ENCODE peak calls at places on chromosomes 13 and 19, in seven cellular contexts. One of them, this sample, is unnamed.

GRCh38 chr13:32164622-32165268 is 133.2 kb downstream of the FRY start:
- DNase-seq in fibroblast of lung: peak
- DNase-seq in progenitor cell of endocrine pancreas: peak
- DNase-seq in heart right ventricle: no peak
- DNase-seq in Panc1: no peak
- DNase-seq in transverse colon: no peak
- DNase-seq in fibroblast of the aortic adventitia: peak
- DNase-seq in this sample: peak

GRCh38 chr19:13208964-13209796 is 59.0 kb downstream of the IER2 start:
- DNase-seq in fibroblast of the aortic adventitia: no peak
- DNase-seq in Panc1: no peak
- DNase-seq in transverse colon: no peak
- DNase-seq in fibroblast of lung: no peak
- DNase-seq in heart right ventricle: no peak
- DNase-seq in progenitor cell of endocrine pancreas: no peak
- DNase-seq in this sample: peak

GRCh38 chr19:49856574-49857021 is 5.6 kb downstream of the PTOV1 start:
- DNase-seq in Panc1: no peak
- DNase-seq in fibroblast of lung: no peak
- DNase-seq in heart right ventricle: no peak
- DNase-seq in progenitor cell of endocrine pancreas: no peak
- DNase-seq in fibroblast of the aortic adventitia: no peak
- DNase-seq in transverse colon: no peak
- DNase-seq in this sample: no peak

GRCh38 chr13:40315416-40316064 is 350.9 kb downstream of the FOXO1 start:
- DNase-seq in heart right ventricle: peak
- DNase-seq in Panc1: no peak
- DNase-seq in fibroblast of the aortic adventitia: no peak
- DNase-seq in fibroblast of lung: no peak
- DNase-seq in progenitor cell of endocrine pancreas: no peak
- DNase-seq in transverse colon: no peak
- DNase-seq in this sample: no peak

GRCh38 chr19:55606471-55606787 is 982 bp downstream of the ZNF865 start:
- DNase-seq in Panc1: no peak
- DNase-seq in transverse colon: no peak
- DNase-seq in fibroblast of the aortic adventitia: no peak
- DNase-seq in heart right ventricle: no peak
- DNase-seq in progenitor cell of endocrine pancreas: no peak
- DNase-seq in fibroblast of lung: no peak
- DNase-seq in this sample: no peak

GRCh38 chr19:10270180-10270615 is 722 bp upstream of the ICAM1 start:
- DNase-seq in progenitor cell of endocrine pancreas: no peak
- DNase-seq in transverse colon: peak
- DNase-seq in Panc1: no peak
- DNase-seq in fibroblast of lung: no peak
- DNase-seq in heart right ventricle: peak
- DNase-seq in fibroblast of the aortic adventitia: no peak
- DNase-seq in this sample: peak

GRCh38 chr19:6227156-6227940 is 52.4 kb downstream of the MLLT1 start:
- DNase-seq in transverse colon: no peak
- DNase-seq in fibroblast of the aortic adventitia: no peak
- DNase-seq in heart right ventricle: no peak
- DNase-seq in Panc1: no peak
- DNase-seq in progenitor cell of endocrine pancreas: no peak
- DNase-seq in fibroblast of lung: no peak
- DNase-seq in this sample: no peak

GRCh38 chr13:21243045-21243842 is 66.8 kb downstream of the MRPL57 start:
- DNase-seq in fibroblast of the aortic adventitia: no peak
- DNase-seq in fibroblast of lung: no peak
- DNase-seq in Panc1: no peak
- DNase-seq in progenitor cell of endocrine pancreas: no peak
- DNase-seq in transverse colon: no peak
- DNase-seq in heart right ventricle: no peak
- DNase-seq in this sample: no peak

GRCh38 chr19:42693760-42694350 is 46.4 kb downstream of the PSG3 start:
- DNase-seq in Panc1: no peak
- DNase-seq in fibroblast of the aortic adventitia: peak
- DNase-seq in heart right ventricle: no peak
- DNase-seq in transverse colon: no peak
- DNase-seq in fibroblast of lung: peak
- DNase-seq in progenitor cell of endocrine pancreas: no peak
- DNase-seq in this sample: peak

GRCh38 chr13:73971481-73971880 is 162.7 kb downstream of the KLF12 start:
- DNase-seq in transverse colon: no peak
- DNase-seq in fibroblast of lung: peak
- DNase-seq in progenitor cell of endocrine pancreas: no peak
- DNase-seq in heart right ventricle: no peak
- DNase-seq in Panc1: no peak
- DNase-seq in fibroblast of the aortic adventitia: peak
- DNase-seq in this sample: no peak

DNA sequence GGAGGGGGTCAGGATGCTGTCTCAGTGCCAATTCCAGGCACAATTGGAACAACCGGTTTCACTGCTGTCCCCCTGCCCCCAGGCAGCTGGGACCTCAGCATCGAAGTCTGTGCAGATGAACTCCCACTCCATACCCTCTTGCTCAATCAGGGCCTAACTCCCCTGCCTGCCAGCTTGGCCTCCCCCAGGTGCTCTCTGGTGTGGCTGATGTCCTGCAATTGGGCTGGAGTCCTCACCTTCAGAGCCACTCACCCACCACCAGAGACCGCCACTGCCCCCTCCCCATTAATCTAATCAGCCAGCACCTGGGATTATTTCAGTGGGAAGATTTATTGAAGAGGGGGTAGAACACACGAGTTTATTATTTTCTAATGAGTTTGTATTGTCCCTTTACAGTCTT is 118.8 kb downstream of the MIPEP start:
- DNase-seq in progenitor cell of endocrine pancreas: no peak
- DNase-seq in fibroblast of lung: no peak
- DNase-seq in fibroblast of the aortic adventitia: no peak
- DNase-seq in Panc1: no peak
- DNase-seq in heart right ventricle: no peak
- DNase-seq in transverse colon: no peak
- DNase-seq in this sample: no peak
- TF ChIP-seq CTCF in progenitor cell of endocrine pancreas: peak
- TF ChIP-seq CTCF in fibroblast of lung: no peak
- TF ChIP-seq CTCF in fibroblast of the aortic adventitia: no peak
- TF ChIP-seq CTCF in Panc1: no peak
- TF ChIP-seq CTCF in heart right ventricle: no peak
- TF ChIP-seq CTCF in transverse colon: no peak
- TF ChIP-seq CTCF in this sample: no peak

DNA sequence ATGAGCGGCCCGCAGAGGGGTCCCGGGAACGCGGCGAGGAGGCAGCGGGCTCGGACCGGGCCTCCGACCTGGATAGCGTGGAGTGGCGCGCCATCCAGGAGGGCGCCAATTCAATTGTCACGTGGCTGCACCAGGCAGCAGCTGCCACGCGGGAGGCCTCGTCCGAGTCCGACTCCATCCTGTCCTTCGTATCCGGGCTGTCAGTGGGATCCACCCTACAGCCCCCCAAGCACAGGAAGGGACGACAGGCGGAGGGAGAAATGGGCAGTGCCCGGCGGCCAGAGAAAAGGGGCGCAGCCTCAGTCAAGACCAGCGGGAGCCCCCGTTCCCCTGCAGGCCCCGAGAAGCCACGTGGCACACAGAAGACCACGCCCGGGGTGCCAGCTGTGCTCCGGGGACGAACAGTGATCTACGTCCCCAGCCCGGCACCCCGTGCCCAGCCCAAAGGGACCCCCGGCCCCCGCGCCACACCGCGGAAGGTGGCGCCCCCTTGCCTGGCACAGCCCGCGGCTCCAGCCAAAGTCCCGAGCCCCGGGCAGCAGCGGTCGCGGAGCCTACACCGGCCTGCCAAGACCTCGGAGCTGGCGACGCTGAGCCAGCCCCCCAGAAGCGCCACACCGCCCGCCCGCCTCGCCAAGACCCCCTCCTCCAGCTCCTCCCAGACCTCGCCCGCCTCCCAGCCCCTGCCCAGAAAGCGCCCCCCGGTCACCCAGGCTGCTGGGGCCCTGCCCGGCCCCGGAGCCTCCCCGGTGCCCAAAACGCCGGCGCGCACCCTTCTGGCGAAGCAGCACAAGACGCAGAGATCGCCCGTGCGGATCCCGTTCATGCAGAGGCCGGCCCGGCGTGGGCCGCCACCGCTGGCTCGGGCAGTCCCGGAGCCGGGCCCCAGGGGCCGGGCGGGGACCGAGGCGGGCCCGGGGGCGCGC is 10.5 kb downstream of the C19orf25 start:
- DNase-seq in heart right ventricle: no peak
- DNase-seq in progenitor cell of endocrine pancreas: no peak
- DNase-seq in fibroblast of the aortic adventitia: peak
- DNase-seq in Panc1: no peak
- DNase-seq in transverse colon: no peak
- DNase-seq in fibroblast of lung: peak
- DNase-seq in this sample: peak
- TF ChIP-seq CTCF in heart right ventricle: no peak
- TF ChIP-seq CTCF in progenitor cell of endocrine pancreas: no peak
- TF ChIP-seq CTCF in fibroblast of the aortic adventitia: no peak
- TF ChIP-seq CTCF in Panc1: no peak
- TF ChIP-seq CTCF in transverse colon: no peak
- TF ChIP-seq CTCF in fibroblast of lung: no peak
- TF ChIP-seq CTCF in this sample: no peak

DNA sequence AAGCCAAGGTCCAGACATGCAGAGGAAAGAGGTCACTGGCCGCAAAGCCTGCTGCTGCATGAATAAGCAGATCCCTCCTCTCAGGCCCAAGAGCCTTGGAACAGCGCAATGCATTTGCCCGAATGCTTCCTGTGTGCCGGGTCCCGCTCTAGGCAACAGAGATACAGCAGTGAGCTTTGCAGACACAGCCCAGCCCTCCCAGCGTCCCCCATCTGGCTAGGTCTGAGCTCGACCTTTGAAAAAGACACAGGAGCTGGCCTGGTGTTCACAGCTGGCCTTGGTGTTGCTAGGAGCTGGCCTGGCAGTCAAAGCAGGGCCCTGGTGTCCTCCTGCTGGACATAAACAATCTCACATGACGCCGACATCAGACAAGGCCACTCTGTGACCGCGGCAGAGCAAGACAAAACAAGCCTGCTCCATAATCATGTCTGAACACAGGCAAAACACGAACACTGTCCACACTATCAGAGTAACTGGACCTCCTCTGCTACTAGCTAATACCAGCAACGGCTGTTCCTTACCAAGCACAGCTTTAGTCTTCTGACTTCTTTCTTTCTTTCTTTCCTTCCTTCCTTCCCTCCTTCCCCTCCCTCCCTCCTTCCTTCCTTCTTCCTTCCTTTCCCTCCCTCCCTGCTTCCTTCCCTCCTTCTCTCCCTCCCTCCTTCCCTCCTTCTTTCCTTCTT is 5.7 kb upstream of the PEX11G start:
- DNase-seq in Panc1: no peak
- DNase-seq in heart right ventricle: peak
- DNase-seq in progenitor cell of endocrine pancreas: no peak
- DNase-seq in transverse colon: no peak
- DNase-seq in fibroblast of the aortic adventitia: peak
- DNase-seq in fibroblast of lung: peak
- DNase-seq in this sample: no peak
- TF ChIP-seq CTCF in Panc1: no peak
- TF ChIP-seq CTCF in heart right ventricle: no peak
- TF ChIP-seq CTCF in progenitor cell of endocrine pancreas: peak
- TF ChIP-seq CTCF in transverse colon: no peak
- TF ChIP-seq CTCF in fibroblast of the aortic adventitia: peak
- TF ChIP-seq CTCF in fibroblast of lung: no peak
- TF ChIP-seq CTCF in this sample: no peak

DNA sequence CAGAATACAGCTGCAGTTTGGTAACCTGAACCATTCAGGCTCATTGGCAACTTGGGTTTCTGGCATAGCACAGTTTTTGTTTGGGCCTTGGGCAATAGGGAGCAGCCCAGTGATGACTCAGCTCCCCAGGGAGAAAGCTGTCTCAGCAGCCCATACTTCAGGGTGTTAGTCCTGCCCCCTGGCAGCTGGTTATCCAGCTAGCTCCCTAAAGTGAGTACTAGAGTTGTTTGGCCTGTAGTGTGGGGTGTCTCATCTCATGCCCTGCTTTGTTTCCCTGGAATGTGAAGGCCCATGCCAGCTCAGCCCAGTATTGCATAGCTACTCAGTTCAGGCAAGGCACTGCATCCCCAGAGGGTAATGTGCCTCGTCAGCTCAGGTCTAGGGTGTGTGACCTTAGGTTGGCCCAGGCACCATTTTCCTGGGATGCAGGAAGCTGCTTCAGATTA is 18.2 kb upstream of the ZNF543 start:
- DNase-seq in transverse colon: no peak
- DNase-seq in fibroblast of lung: peak
- DNase-seq in progenitor cell of endocrine pancreas: no peak
- DNase-seq in fibroblast of the aortic adventitia: peak
- DNase-seq in heart right ventricle: no peak
- DNase-seq in Panc1: no peak
- DNase-seq in this sample: no peak
- TF ChIP-seq CTCF in transverse colon: no peak
- TF ChIP-seq CTCF in fibroblast of lung: no peak
- TF ChIP-seq CTCF in progenitor cell of endocrine pancreas: no peak
- TF ChIP-seq CTCF in fibroblast of the aortic adventitia: no peak
- TF ChIP-seq CTCF in heart right ventricle: no peak
- TF ChIP-seq CTCF in Panc1: no peak
- TF ChIP-seq CTCF in this sample: no peak

DNA sequence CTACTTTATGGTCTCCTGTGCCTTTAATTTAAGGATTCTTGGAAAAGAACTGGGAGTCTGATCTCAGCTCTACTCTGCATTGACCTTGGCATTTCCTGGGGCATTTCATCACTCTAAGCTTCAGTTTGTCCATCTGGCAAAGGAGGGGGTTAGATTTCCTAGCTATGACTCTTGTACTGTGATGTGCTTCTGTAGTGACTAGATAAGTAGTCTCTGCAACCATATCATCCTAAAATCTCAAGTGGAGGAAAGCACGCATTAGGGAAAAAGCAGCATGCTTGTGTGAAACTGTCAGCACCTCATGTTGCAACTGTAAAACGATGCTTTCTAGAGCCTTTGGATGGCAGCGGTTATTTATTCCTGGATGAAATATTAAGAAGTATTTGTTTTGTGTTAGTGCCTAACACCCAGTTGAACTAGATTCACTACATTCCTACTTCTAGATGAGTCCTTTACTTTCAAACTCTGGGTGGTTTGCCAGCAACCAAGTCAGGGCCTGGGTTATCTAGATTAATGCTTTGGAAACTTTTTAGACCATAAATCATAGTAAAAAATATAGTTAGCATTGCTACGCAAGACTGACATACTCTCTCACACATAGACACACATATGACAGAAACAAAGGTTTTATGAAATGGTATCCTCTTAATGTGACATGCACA is 6.8 kb downstream of the WDFY2 start:
- DNase-seq in transverse colon: no peak
- DNase-seq in heart right ventricle: peak
- DNase-seq in progenitor cell of endocrine pancreas: no peak
- DNase-seq in fibroblast of lung: peak
- DNase-seq in fibroblast of the aortic adventitia: peak
- DNase-seq in Panc1: peak
- DNase-seq in this sample: no peak
- TF ChIP-seq CTCF in transverse colon: no peak
- TF ChIP-seq CTCF in heart right ventricle: no peak
- TF ChIP-seq CTCF in progenitor cell of endocrine pancreas: no peak
- TF ChIP-seq CTCF in fibroblast of lung: no peak
- TF ChIP-seq CTCF in fibroblast of the aortic adventitia: no peak
- TF ChIP-seq CTCF in Panc1: no peak
- TF ChIP-seq CTCF in this sample: no peak

GRCh38 chr19:8456064-8456463 is 11.3 kb downstream of the HNRNPM start:
- DNase-seq in heart right ventricle: no peak
- DNase-seq in progenitor cell of endocrine pancreas: no peak
- DNase-seq in transverse colon: no peak
- DNase-seq in Panc1: no peak
- DNase-seq in fibroblast of the aortic adventitia: no peak
- DNase-seq in fibroblast of lung: no peak
- DNase-seq in this sample: no peak
- TF ChIP-seq CTCF in heart right ventricle: peak
- TF ChIP-seq CTCF in progenitor cell of endocrine pancreas: peak
- TF ChIP-seq CTCF in transverse colon: no peak
- TF ChIP-seq CTCF in Panc1: peak
- TF ChIP-seq CTCF in fibroblast of the aortic adventitia: peak
- TF ChIP-seq CTCF in fibroblast of lung: no peak
- TF ChIP-seq CTCF in this sample: no peak

This sample was measured in GM20000.